ENCODE peak calls at places on chromosome 22, in ten cellular contexts. One of them, this sample, is unnamed.

GRCh38 chr22:42134033-42135020 is 3.7 kb upstream of the CYP2D6 start:
- DNase-seq in stimulated activated CD4-positive, alpha-beta T cell treated with anti-CD3 and anti-CD28 coated beads, TNF-alpha, amount 100 ng/mL, for 24 hours: no peak
- DNase-seq in hippocampal formation: no peak
- DNase-seq in natural killer cell treated with Interleukin-12 subunit alpha and Interleukin-12 subunit beta and Interleukin-15 and Interleukin-18, amount 100 ng/mL, for 72 hours: no peak
- DNase-seq in nephron progenitor cell: no peak
- DNase-seq in midbrain: no peak
- DNase-seq in activated effector memory CD4-positive, alpha-beta T cell treated with Interleukin-2 at 50 U/mL for 16 hours: no peak
- DNase-seq in DMS 273 treated with DMSO at 0.1 percent for 48 hours: no peak
- DNase-seq in H9: no peak
- DNase-seq in immature natural killer cell: no peak
- DNase-seq in this sample: no peak

GRCh38 chr22:46036558-46037408 is 59.8 kb upstream of the WNT7B start:
- DNase-seq in stimulated activated CD4-positive, alpha-beta T cell treated with anti-CD3 and anti-CD28 coated beads, TNF-alpha, amount 100 ng/mL, for 24 hours: no peak
- DNase-seq in hippocampal formation: peak; percentile 27
- DNase-seq in natural killer cell treated with Interleukin-12 subunit alpha and Interleukin-12 subunit beta and Interleukin-15 and Interleukin-18, amount 100 ng/mL, for 72 hours: no peak
- DNase-seq in nephron progenitor cell: no peak
- DNase-seq in midbrain: no peak
- DNase-seq in activated effector memory CD4-positive, alpha-beta T cell treated with Interleukin-2 at 50 U/mL for 16 hours: peak; percentile 48
- DNase-seq in DMS 273 treated with DMSO at 0.1 percent for 48 hours: peak; percentile 35
- DNase-seq in H9: no peak
- DNase-seq in immature natural killer cell: peak; percentile 56
- DNase-seq in this sample: peak; percentile 35

GRCh38 chr22:35839811-35840739 is 122.4 kb downstream of the APOL5 start:
- DNase-seq in stimulated activated CD4-positive, alpha-beta T cell treated with anti-CD3 and anti-CD28 coated beads, TNF-alpha, amount 100 ng/mL, for 24 hours: no peak
- DNase-seq in hippocampal formation: peak; percentile 54
- DNase-seq in natural killer cell treated with Interleukin-12 subunit alpha and Interleukin-12 subunit beta and Interleukin-15 and Interleukin-18, amount 100 ng/mL, for 72 hours: no peak
- DNase-seq in nephron progenitor cell: peak; percentile 78
- DNase-seq in midbrain: peak; percentile 59
- DNase-seq in activated effector memory CD4-positive, alpha-beta T cell treated with Interleukin-2 at 50 U/mL for 16 hours: no peak
- DNase-seq in DMS 273 treated with DMSO at 0.1 percent for 48 hours: peak; percentile 92
- DNase-seq in H9: peak; percentile 94
- DNase-seq in immature natural killer cell: no peak
- DNase-seq in this sample: no peak

GRCh38 chr22:17565986-17566687 is 2.8 kb downstream of the SLC25A18 start:
- DNase-seq in stimulated activated CD4-positive, alpha-beta T cell treated with anti-CD3 and anti-CD28 coated beads, TNF-alpha, amount 100 ng/mL, for 24 hours: no peak
- DNase-seq in hippocampal formation: no peak
- DNase-seq in natural killer cell treated with Interleukin-12 subunit alpha and Interleukin-12 subunit beta and Interleukin-15 and Interleukin-18, amount 100 ng/mL, for 72 hours: peak; percentile 29
- DNase-seq in nephron progenitor cell: no peak
- DNase-seq in midbrain: no peak
- DNase-seq in activated effector memory CD4-positive, alpha-beta T cell treated with Interleukin-2 at 50 U/mL for 16 hours: no peak
- DNase-seq in DMS 273 treated with DMSO at 0.1 percent for 48 hours: no peak
- DNase-seq in H9: no peak
- DNase-seq in immature natural killer cell: no peak
- DNase-seq in this sample: no peak

GRCh38 chr22:35589071-35589735 is 27.9 kb downstream of the MB start:
- DNase-seq in stimulated activated CD4-positive, alpha-beta T cell treated with anti-CD3 and anti-CD28 coated beads, TNF-alpha, amount 100 ng/mL, for 24 hours: no peak
- DNase-seq in hippocampal formation: no peak
- DNase-seq in natural killer cell treated with Interleukin-12 subunit alpha and Interleukin-12 subunit beta and Interleukin-15 and Interleukin-18, amount 100 ng/mL, for 72 hours: no peak
- DNase-seq in nephron progenitor cell: no peak
- DNase-seq in midbrain: no peak
- DNase-seq in activated effector memory CD4-positive, alpha-beta T cell treated with Interleukin-2 at 50 U/mL for 16 hours: no peak
- DNase-seq in DMS 273 treated with DMSO at 0.1 percent for 48 hours: no peak
- DNase-seq in H9: no peak
- DNase-seq in immature natural killer cell: no peak
- DNase-seq in this sample: no peak

GRCh38 chr22:48918585-48919186 is 909.0 kb downstream of the BRD1 start:
- DNase-seq in stimulated activated CD4-positive, alpha-beta T cell treated with anti-CD3 and anti-CD28 coated beads, TNF-alpha, amount 100 ng/mL, for 24 hours: no peak
- DNase-seq in hippocampal formation: peak; percentile 48
- DNase-seq in natural killer cell treated with Interleukin-12 subunit alpha and Interleukin-12 subunit beta and Interleukin-15 and Interleukin-18, amount 100 ng/mL, for 72 hours: no peak
- DNase-seq in nephron progenitor cell: no peak
- DNase-seq in midbrain: no peak
- DNase-seq in activated effector memory CD4-positive, alpha-beta T cell treated with Interleukin-2 at 50 U/mL for 16 hours: no peak
- DNase-seq in DMS 273 treated with DMSO at 0.1 percent for 48 hours: no peak
- DNase-seq in H9: peak; percentile 12
- DNase-seq in immature natural killer cell: no peak
- DNase-seq in this sample: no peak

GRCh38 chr22:48641906-48642475 is 1185.7 kb downstream of the BRD1 start:
- DNase-seq in stimulated activated CD4-positive, alpha-beta T cell treated with anti-CD3 and anti-CD28 coated beads, TNF-alpha, amount 100 ng/mL, for 24 hours: no peak
- DNase-seq in hippocampal formation: no peak
- DNase-seq in natural killer cell treated with Interleukin-12 subunit alpha and Interleukin-12 subunit beta and Interleukin-15 and Interleukin-18, amount 100 ng/mL, for 72 hours: no peak
- DNase-seq in nephron progenitor cell: no peak
- DNase-seq in midbrain: no peak
- DNase-seq in activated effector memory CD4-positive, alpha-beta T cell treated with Interleukin-2 at 50 U/mL for 16 hours: no peak
- DNase-seq in DMS 273 treated with DMSO at 0.1 percent for 48 hours: no peak
- DNase-seq in H9: no peak
- DNase-seq in immature natural killer cell: no peak
- DNase-seq in this sample: no peak

GRCh38 chr22:28742562-28742962 is 723 bp downstream of the HSCB start:
- DNase-seq in stimulated activated CD4-positive, alpha-beta T cell treated with anti-CD3 and anti-CD28 coated beads, TNF-alpha, amount 100 ng/mL, for 24 hours: no peak
- DNase-seq in hippocampal formation: no peak
- DNase-seq in natural killer cell treated with Interleukin-12 subunit alpha and Interleukin-12 subunit beta and Interleukin-15 and Interleukin-18, amount 100 ng/mL, for 72 hours: peak; percentile 93
- DNase-seq in nephron progenitor cell: no peak
- DNase-seq in midbrain: no peak
- DNase-seq in activated effector memory CD4-positive, alpha-beta T cell treated with Interleukin-2 at 50 U/mL for 16 hours: no peak
- DNase-seq in DMS 273 treated with DMSO at 0.1 percent for 48 hours: no peak
- DNase-seq in H9: no peak
- DNase-seq in immature natural killer cell: no peak
- DNase-seq in this sample: no peak

GRCh38 chr22:42910221-42910942 is 53.3 kb upstream of the ARFGAP3 start:
- DNase-seq in stimulated activated CD4-positive, alpha-beta T cell treated with anti-CD3 and anti-CD28 coated beads, TNF-alpha, amount 100 ng/mL, for 24 hours: no peak
- DNase-seq in hippocampal formation: no peak
- DNase-seq in natural killer cell treated with Interleukin-12 subunit alpha and Interleukin-12 subunit beta and Interleukin-15 and Interleukin-18, amount 100 ng/mL, for 72 hours: no peak
- DNase-seq in nephron progenitor cell: no peak
- DNase-seq in midbrain: no peak
- DNase-seq in activated effector memory CD4-positive, alpha-beta T cell treated with Interleukin-2 at 50 U/mL for 16 hours: no peak
- DNase-seq in DMS 273 treated with DMSO at 0.1 percent for 48 hours: no peak
- DNase-seq in H9: no peak
- DNase-seq in immature natural killer cell: no peak
- DNase-seq in this sample: no peak

GRCh38 chr22:24361976-24362646 is 65.3 kb upstream of the ADORA2A start:
- DNase-seq in stimulated activated CD4-positive, alpha-beta T cell treated with anti-CD3 and anti-CD28 coated beads, TNF-alpha, amount 100 ng/mL, for 24 hours: no peak
- DNase-seq in hippocampal formation: no peak
- DNase-seq in natural killer cell treated with Interleukin-12 subunit alpha and Interleukin-12 subunit beta and Interleukin-15 and Interleukin-18, amount 100 ng/mL, for 72 hours: no peak
- DNase-seq in nephron progenitor cell: no peak
- DNase-seq in midbrain: no peak
- DNase-seq in activated effector memory CD4-positive, alpha-beta T cell treated with Interleukin-2 at 50 U/mL for 16 hours: no peak
- DNase-seq in DMS 273 treated with DMSO at 0.1 percent for 48 hours: no peak
- DNase-seq in H9: no peak
- DNase-seq in immature natural killer cell: no peak
- DNase-seq in this sample: no peak

GRCh38 chr22:17164392-17165024 is 5.4 kb upstream of the HDHD5 start:
- DNase-seq in stimulated activated CD4-positive, alpha-beta T cell treated with anti-CD3 and anti-CD28 coated beads, TNF-alpha, amount 100 ng/mL, for 24 hours: no peak
- DNase-seq in hippocampal formation: no peak
- DNase-seq in natural killer cell treated with Interleukin-12 subunit alpha and Interleukin-12 subunit beta and Interleukin-15 and Interleukin-18, amount 100 ng/mL, for 72 hours: no peak
- DNase-seq in nephron progenitor cell: no peak
- DNase-seq in midbrain: no peak
- DNase-seq in activated effector memory CD4-positive, alpha-beta T cell treated with Interleukin-2 at 50 U/mL for 16 hours: no peak
- DNase-seq in DMS 273 treated with DMSO at 0.1 percent for 48 hours: no peak
- DNase-seq in H9: peak; percentile 55
- DNase-seq in immature natural killer cell: no peak
- DNase-seq in this sample: no peak

GRCh38 chr22:27207907-27208306 is 550.5 kb downstream of the MIAT start:
- DNase-seq in stimulated activated CD4-positive, alpha-beta T cell treated with anti-CD3 and anti-CD28 coated beads, TNF-alpha, amount 100 ng/mL, for 24 hours: no peak
- DNase-seq in hippocampal formation: no peak
- DNase-seq in natural killer cell treated with Interleukin-12 subunit alpha and Interleukin-12 subunit beta and Interleukin-15 and Interleukin-18, amount 100 ng/mL, for 72 hours: no peak
- DNase-seq in nephron progenitor cell: no peak
- DNase-seq in midbrain: no peak
- DNase-seq in activated effector memory CD4-positive, alpha-beta T cell treated with Interleukin-2 at 50 U/mL for 16 hours: no peak
- DNase-seq in DMS 273 treated with DMSO at 0.1 percent for 48 hours: no peak
- DNase-seq in H9: no peak
- DNase-seq in immature natural killer cell: no peak
- DNase-seq in this sample: no peak

This sample was measured in CD8-positive, alpha-beta memory T cell.